ENCODE peak calls at places on chromosomes 7 and 10, in four cellular contexts. Y is HepG2, V is GM12878, C is K562. P is an unnamed sample.

GRCh38 chr7:5598261-5598761 is 174.7 kb upstream of the TNRC18 start:
- DNase-seq in V (no peak), Y (no peak), C (no peak), P (no peak)

GRCh38 chr7:55075464-55075971 is 56.7 kb downstream of the EGFR start:
- DNase-seq in C (no peak), V (no peak), Y (no peak), P (no peak)

GRCh38 chr7:41047789-41048191 is 655.1 kb downstream of the INHBA start:
- DNase-seq in V (no peak), C (no peak), Y (no peak), P (no peak)

GRCh38 chr7:22152690-22153089 is 204.3 kb downstream of the RAPGEF5 start:
- DNase-seq in V (no peak), Y (no peak), C (no peak), P (no peak)

GRCh38 chr7:116269466-116269865 is 59.1 kb downstream of the TES start:
- DNase-seq in Y (no peak), C (no peak), V (no peak), P (no peak)

GRCh38 chr7:55536619-55537457 is 35.5 kb downstream of the VOPP1 start:
- DNase-seq in C (no peak), Y (no peak), V (no peak), P (no peak)

GRCh38 chr10:114403545-114404161 is 649 bp downstream of the AFAP1L2 start:
- DNase-seq in C (no peak), V (no peak), Y (no peak), P (peak)

GRCh38 chr7:142412551-142413193 is 154.8 kb upstream of the PRSS58 start:
- DNase-seq in V (no peak), C (peak), Y (peak), P (peak)

GRCh38 chr7:155702616-155703015 is 58.2 kb downstream of the RBM33 start:
- DNase-seq in V (no peak), Y (no peak), C (no peak), P (no peak)

GRCh38 chr10:27783660-27784059 is 38.0 kb upstream of the MKX start:
- DNase-seq in C (peak), Y (peak), V (no peak), P (peak)

GRCh38 chr7:37359662-37360444 is 88.8 kb downstream of the ELMO1 start:
- DNase-seq in C (no peak), Y (no peak), V (no peak), P (no peak)

GRCh38 chr7:100598425-100598824 is 3.7 kb upstream of the PCOLCE start:
- DNase-seq in V (no peak), C (no peak), Y (no peak), P (no peak)

GRCh38 chr7:152541892-152542291 is 106.1 kb upstream of the KMT2C start:
- DNase-seq in Y (no peak), V (no peak), C (no peak), P (no peak)

GRCh38 chr10:73902351-73902750 is 8.6 kb upstream of the PLAU start:
- DNase-seq in V (no peak), C (no peak), Y (no peak), P (no peak)

GRCh38 chr10:29130190-29130673 is 158.6 kb upstream of the LYZL1 start:
- DNase-seq in V (no peak), C (peak), Y (peak), P (no peak)
- TF ChIP-seq ETV6 in V (no peak), C (no peak), Y (no peak), P (no peak)

GRCh38 chr7:122719010-122719578 is 16.4 kb upstream of the RNF148 start:
- DNase-seq in Y (no peak), C (no peak), V (no peak), P (no peak)
- TF ChIP-seq ETV6 in Y (no peak), C (no peak), V (no peak), P (no peak)

GRCh38 chr7:157514746-157515145 is 177.9 kb downstream of the DNAJB6 start:
- DNase-seq in C (no peak), Y (no peak), V (no peak), P (no peak)
- TF ChIP-seq ETV6 in C (no peak), Y (no peak), V (no peak), P (no peak)

GRCh38 chr7:88885131-88885530 is 89.6 kb upstream of the TEX47 start:
- DNase-seq in C (no peak), V (no peak), Y (no peak), P (no peak)

DNA sequence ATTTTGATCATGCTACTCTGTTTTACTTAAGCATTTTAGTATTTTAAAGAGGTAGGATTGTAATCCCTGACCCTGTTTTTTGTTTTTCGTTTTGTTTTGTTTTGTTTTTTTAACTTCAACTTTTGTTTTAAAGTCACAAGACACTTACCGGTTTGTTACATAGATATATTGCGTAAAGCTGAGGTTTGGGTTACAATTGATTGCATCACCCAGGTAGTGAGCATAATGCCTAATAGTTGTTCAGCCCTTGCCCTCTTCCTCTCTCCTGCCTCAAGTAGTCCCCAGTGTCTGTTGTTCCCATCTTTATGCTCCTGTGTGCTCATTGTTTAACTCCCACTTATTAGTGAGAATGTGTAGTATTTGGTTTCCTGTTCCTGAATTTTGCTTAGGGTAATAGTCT is 93.1 kb upstream of the TEX47 start:
- DNase-seq in C (no peak), Y (no peak), V (no peak), P (no peak)
- TF ChIP-seq ETV6 in C (no peak), Y (no peak), V (no peak), P (no peak)

DNA sequence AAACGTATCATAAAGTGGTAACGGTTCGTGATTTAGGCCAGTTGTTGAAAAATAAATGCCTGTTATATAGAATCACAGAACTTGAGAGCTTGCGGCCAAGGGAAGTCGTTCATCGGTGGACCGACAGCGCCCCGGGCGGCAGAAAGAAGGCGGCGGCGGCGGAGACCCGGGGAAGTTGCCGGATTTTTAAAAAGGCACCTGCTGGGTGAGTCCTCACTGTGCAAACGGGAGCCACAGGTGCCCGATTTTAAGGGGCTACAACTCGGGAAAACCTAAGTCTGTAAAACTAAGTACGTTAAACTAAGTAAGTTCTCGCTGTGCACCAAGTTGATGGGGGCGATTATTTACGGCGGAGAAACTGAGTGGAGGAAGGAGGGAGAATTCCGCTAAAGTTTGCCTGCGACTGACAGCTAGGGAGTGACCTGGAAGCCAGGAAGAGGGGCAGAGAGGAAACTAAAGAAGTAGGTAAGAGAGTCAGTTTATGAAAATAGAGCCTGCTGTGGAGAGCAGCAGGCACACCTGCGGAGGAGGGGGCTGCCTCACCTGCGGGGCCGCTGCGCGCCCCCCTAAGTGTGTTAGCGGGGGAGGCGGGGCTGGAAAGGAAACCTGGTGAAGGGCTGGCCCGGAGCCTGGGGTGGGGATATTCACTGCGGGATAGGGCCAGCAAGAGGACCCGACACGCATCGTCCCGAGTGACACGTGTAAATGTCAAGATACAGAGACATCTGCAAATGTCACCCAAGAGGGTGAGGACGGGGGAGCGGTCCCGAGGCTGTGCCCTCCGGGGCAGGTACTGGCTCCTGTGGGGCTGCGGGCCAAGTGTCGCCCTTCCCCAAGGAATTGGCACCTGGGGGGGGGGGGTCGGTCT is 1.0 kb downstream of the ADAM12 start:
- DNase-seq in Y (no peak), V (no peak), C (peak), P (peak)
- TF ChIP-seq ETV6 in Y (no peak), V (no peak), C (no peak), P (no peak)

DNA sequence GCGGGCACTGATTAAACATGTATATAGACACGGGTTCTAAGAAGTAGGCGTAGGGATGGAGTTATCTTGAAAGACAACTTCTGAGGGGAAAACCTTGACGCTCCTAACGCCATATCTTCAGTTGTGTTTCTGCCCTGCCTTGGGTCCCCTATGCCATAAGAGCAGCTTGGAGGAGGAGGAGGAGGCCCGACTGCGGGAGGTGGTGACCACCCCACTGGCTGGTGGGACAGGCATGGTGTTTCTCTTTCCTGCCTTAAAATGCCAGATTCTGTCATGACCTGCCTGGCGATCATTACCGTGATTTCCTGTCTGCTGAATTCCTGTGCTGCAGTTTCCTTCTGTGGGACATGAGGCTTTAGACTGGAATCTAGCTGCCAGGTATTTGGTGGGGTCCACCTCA is 15.9 kb downstream of the ZNF783 start:
- DNase-seq in V (no peak), Y (no peak), C (no peak), P (no peak)
- TF ChIP-seq ETV6 in V (no peak), Y (no peak), C (no peak), P (no peak)

GRCh38 chr7:132656846-132657776 is 80.8 kb upstream of the PLXNA4 start:
- DNase-seq in Y (no peak), V (no peak), C (peak), P (peak)

GRCh38 chr7:132652507-132652906 is 76.2 kb upstream of the PLXNA4 start:
- DNase-seq in V (no peak), C (no peak), Y (no peak), P (no peak)

GRCh38 chr7:132653364-132653930 is 77.2 kb upstream of the PLXNA4 start:
- DNase-seq in V (no peak), C (no peak), Y (no peak), P (no peak)

GRCh38 chr7:132654150-132654549 is 77.9 kb upstream of the PLXNA4 start:
- DNase-seq in V (no peak), C (peak), Y (no peak), P (peak)

GRCh38 chr7:132655071-132655761 is 78.9 kb upstream of the PLXNA4 start:
- DNase-seq in V (no peak), C (no peak), Y (no peak), P (peak)
- TF ChIP-seq ETV6 in V (no peak), C (no peak), Y (no peak), P (peak)

GRCh38 chr7:30164567-30164966 is 29.8 kb downstream of the MTURN start:
- DNase-seq in C (peak), V (no peak), Y (peak), P (no peak)

GRCh38 chr7:30165590-30165989 is 30.8 kb downstream of the MTURN start:
- DNase-seq in C (no peak), Y (no peak), V (no peak), P (no peak)

GRCh38 chr7:30162133-30162532 is 27.3 kb downstream of the MTURN start:
- DNase-seq in Y (no peak), V (no peak), C (no peak), P (no peak)

GRCh38 chr7:30162622-30163124 is 27.9 kb downstream of the MTURN start:
- DNase-seq in C (no peak), Y (peak), V (no peak), P (no peak)

DNA sequence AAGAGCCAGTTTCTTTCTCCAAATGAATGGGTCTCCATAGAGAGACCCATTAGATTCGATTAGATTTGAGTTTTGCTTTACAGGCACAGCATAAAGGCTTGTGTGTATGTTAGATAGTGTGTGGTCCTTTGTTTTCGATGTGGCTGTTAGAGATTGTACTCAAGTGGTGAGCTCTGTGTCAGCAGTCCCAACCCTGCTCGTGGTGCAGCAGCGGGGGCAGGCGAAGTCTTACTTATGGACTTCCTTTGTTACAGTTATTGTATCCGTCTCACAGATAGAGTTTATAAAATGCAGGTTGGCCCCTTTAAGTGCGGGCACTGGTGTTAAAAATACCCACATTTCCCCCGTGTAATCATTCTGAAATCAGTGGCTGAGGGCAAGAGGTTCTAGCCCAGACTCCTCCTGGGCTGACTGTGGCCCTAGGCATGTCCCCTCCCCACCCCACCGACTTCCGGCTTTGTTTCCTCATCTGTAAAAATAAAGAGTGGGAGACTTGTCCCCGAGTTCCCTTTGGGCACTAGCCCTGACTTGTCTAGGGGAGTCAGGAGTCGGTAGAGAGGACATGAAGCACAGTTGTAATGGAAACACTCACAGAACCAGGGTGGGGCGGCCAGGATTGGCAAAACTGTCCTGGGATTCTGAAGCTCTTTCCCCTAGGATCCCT is 28.6 kb downstream of the MTURN start:
- DNase-seq in C (peak), Y (peak), V (no peak), P (no peak)
- TF ChIP-seq ETV6 in C (no peak), Y (no peak), V (peak), P (no peak)

GRCh38 chr7:96499532-96499931 is 177.6 kb upstream of the SLC25A13 start:
- DNase-seq in V (no peak), C (no peak), Y (no peak), P (no peak)
- TF ChIP-seq ETV6 in V (no peak), C (no peak), Y (no peak), P (no peak)

GRCh38 chr10:21927601-21928000 is 75.9 kb downstream of the DNAJC1 start:
- DNase-seq in C (no peak), V (no peak), Y (no peak), P (no peak)
- TF ChIP-seq ETV6 in C (no peak), V (no peak), Y (no peak), P (no peak)